ENCODE peak calls at places on chromosomes 1 and 21, in six cellular contexts. One of them, this sample, is unnamed.

GRCh38 chr1:2595812-2596529 is 9.4 kb downstream of the PRXL2B start:
- DNase-seq in Peyer's patch: peak; percentile 41
- DNase-seq in heart left ventricle: no peak
- DNase-seq in thyroid gland: no peak
- DNase-seq in hepatocyte: no peak
- DNase-seq in AG04450: no peak
- DNase-seq in this sample: peak; percentile 61

GRCh38 chr1:203475012-203475981 is at the start of gene PRELP:
- DNase-seq in AG04450: no peak
- DNase-seq in hepatocyte: peak; percentile 71
- DNase-seq in thyroid gland: peak; percentile 45
- DNase-seq in Peyer's patch: peak; percentile 65
- DNase-seq in heart left ventricle: no peak
- DNase-seq in this sample: no peak

GRCh38 chr1:36846366-36846765 is 187.9 kb downstream of the GRIK3 start:
- DNase-seq in hepatocyte: no peak
- DNase-seq in Peyer's patch: no peak
- DNase-seq in heart left ventricle: no peak
- DNase-seq in AG04450: no peak
- DNase-seq in thyroid gland: no peak
- DNase-seq in this sample: no peak

GRCh38 chr1:115748396-115749130 is 20.0 kb downstream of the CASQ2 start:
- DNase-seq in Peyer's patch: no peak
- DNase-seq in hepatocyte: peak; percentile 22
- DNase-seq in thyroid gland: no peak
- DNase-seq in heart left ventricle: no peak
- DNase-seq in AG04450: no peak
- DNase-seq in this sample: no peak

GRCh38 chr1:113242481-113242880 is 147.8 kb upstream of the MAGI3 start:
- DNase-seq in heart left ventricle: no peak
- DNase-seq in AG04450: no peak
- DNase-seq in Peyer's patch: peak; percentile 90
- DNase-seq in thyroid gland: peak; percentile 35
- DNase-seq in hepatocyte: peak; percentile 47
- DNase-seq in this sample: no peak

GRCh38 chr1:217363319-217363718 is 267.6 kb downstream of the GPATCH2 start:
- DNase-seq in heart left ventricle: no peak
- DNase-seq in Peyer's patch: no peak
- DNase-seq in AG04450: no peak
- DNase-seq in thyroid gland: no peak
- DNase-seq in hepatocyte: no peak
- DNase-seq in this sample: no peak

GRCh38 chr1:41679531-41679930 is 195.0 kb upstream of the EDN2 start:
- DNase-seq in hepatocyte: no peak
- DNase-seq in thyroid gland: no peak
- DNase-seq in AG04450: no peak
- DNase-seq in Peyer's patch: no peak
- DNase-seq in heart left ventricle: no peak
- DNase-seq in this sample: peak; percentile 40

GRCh38 chr1:11880911-11881748 is 22.4 kb upstream of the NPPB start:
- DNase-seq in heart left ventricle: peak; percentile 97
- DNase-seq in thyroid gland: peak; percentile 96
- DNase-seq in AG04450: no peak
- DNase-seq in Peyer's patch: no peak
- DNase-seq in hepatocyte: no peak
- DNase-seq in this sample: no peak

DNA sequence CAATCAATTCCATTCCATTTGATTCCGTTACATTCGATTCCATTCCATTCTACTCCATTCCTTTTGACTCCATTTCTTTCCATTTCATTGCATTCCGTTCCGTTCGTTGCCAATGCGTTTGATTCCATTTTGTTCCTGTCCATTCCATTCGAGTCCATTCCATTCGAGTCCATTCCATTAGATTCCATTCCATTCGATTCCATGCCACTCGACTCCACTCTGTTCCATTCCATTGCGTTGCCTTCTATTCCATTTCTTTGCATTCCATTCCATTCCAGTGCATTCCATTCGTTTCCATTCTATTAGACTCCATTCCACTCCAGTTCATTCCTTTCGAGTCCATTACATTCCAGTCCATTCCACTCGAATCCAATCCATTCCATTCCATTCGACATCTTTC is 2587.5 kb upstream of the TPTE start:
- DNase-seq in thyroid gland: no peak
- DNase-seq in heart left ventricle: no peak
- DNase-seq in AG04450: no peak
- DNase-seq in hepatocyte: no peak
- DNase-seq in Peyer's patch: no peak
- DNase-seq in this sample: no peak
- H3K9me3 ChIP-seq in thyroid gland: peaks cover 5% of the 10 kb centered on the region
- H3K9me3 ChIP-seq in heart left ventricle: peaks cover 97% of the 10 kb centered on the region
- H3K9me3 ChIP-seq in AG04450: peaks cover 83% of the 10 kb centered on the region
- H3K9me3 ChIP-seq in hepatocyte: peaks cover 71% of the 10 kb centered on the region
- H3K9me3 ChIP-seq in Peyer's patch: peaks cover 4% of the 10 kb centered on the region
- H3K9me3 ChIP-seq in this sample: peaks cover 76% of the 10 kb centered on the region

GRCh38 chr1:27143408-27143807 is 11.5 kb downstream of the SLC9A1 start:
- DNase-seq in Peyer's patch: no peak
- DNase-seq in AG04450: no peak
- DNase-seq in heart left ventricle: no peak
- DNase-seq in thyroid gland: no peak
- DNase-seq in hepatocyte: no peak
- DNase-seq in this sample: no peak
- TF ChIP-seq CTCF in Peyer's patch: no peak
- TF ChIP-seq CTCF in AG04450: no peak
- TF ChIP-seq CTCF in heart left ventricle: no peak
- TF ChIP-seq CTCF in thyroid gland: no peak
- TF ChIP-seq CTCF in hepatocyte: no peak
- TF ChIP-seq CTCF in this sample: no peak

DNA sequence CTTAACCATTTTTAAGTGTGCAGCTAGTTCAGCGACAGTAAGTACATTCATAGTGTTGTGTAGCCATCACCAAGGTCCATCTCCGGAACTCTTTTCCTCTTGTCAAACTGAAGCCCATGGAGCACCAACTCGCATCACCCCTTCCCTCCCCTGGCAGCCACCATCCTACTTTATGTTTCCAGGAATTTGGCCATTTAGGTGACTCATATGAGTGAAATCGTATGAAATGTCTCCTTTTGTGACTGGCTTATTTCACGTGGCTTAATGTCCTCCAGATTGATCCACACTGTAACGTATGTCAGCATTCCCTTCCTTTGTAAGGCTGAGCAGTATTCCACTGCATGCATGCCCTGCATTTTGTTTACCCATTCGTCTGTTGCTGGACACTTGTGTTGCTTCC is 2.5 kb downstream of the COL6A2 start:
- DNase-seq in heart left ventricle: no peak
- DNase-seq in Peyer's patch: no peak
- DNase-seq in hepatocyte: peak; percentile 5
- DNase-seq in AG04450: no peak
- DNase-seq in thyroid gland: no peak
- DNase-seq in this sample: no peak
- H3K4me3 ChIP-seq in heart left ventricle: peak overlapping the region; percentile 70
- H3K4me3 ChIP-seq in Peyer's patch: no peak overlapping the region
- H3K4me3 ChIP-seq in hepatocyte: no peak overlapping the region
- H3K4me3 ChIP-seq in AG04450: peak overlapping the region; percentile 79
- H3K4me3 ChIP-seq in thyroid gland: no peak overlapping the region
- H3K4me3 ChIP-seq in this sample: no peak overlapping the region

GRCh38 chr1:235675152-235675890 is 25.7 kb upstream of the GNG4 start:
- DNase-seq in Peyer's patch: no peak
- DNase-seq in heart left ventricle: no peak
- DNase-seq in AG04450: peak; percentile 6
- DNase-seq in thyroid gland: no peak
- DNase-seq in hepatocyte: peak; percentile 72
- DNase-seq in this sample: no peak

GRCh38 chr1:235670157-235670776 is 20.7 kb upstream of the GNG4 start:
- DNase-seq in Peyer's patch: no peak
- DNase-seq in hepatocyte: no peak
- DNase-seq in thyroid gland: no peak
- DNase-seq in AG04450: no peak
- DNase-seq in heart left ventricle: no peak
- DNase-seq in this sample: no peak

GRCh38 chr1:235669277-235669676 is 19.7 kb upstream of the GNG4 start:
- DNase-seq in hepatocyte: no peak
- DNase-seq in thyroid gland: no peak
- DNase-seq in AG04450: no peak
- DNase-seq in Peyer's patch: no peak
- DNase-seq in heart left ventricle: no peak
- DNase-seq in this sample: no peak

GRCh38 chr1:235671992-235672391 is 22.4 kb upstream of the GNG4 start:
- DNase-seq in hepatocyte: no peak
- DNase-seq in Peyer's patch: no peak
- DNase-seq in thyroid gland: no peak
- DNase-seq in heart left ventricle: no peak
- DNase-seq in AG04450: no peak
- DNase-seq in this sample: no peak

GRCh38 chr1:235673981-235674380 is 24.4 kb upstream of the GNG4 start:
- DNase-seq in Peyer's patch: no peak
- DNase-seq in hepatocyte: no peak
- DNase-seq in heart left ventricle: no peak
- DNase-seq in AG04450: no peak
- DNase-seq in thyroid gland: no peak
- DNase-seq in this sample: no peak
- H3K9me3 ChIP-seq in Peyer's patch: peaks cover 26% of the 10 kb centered on the region
- H3K9me3 ChIP-seq in hepatocyte: no peaks in the 10 kb centered on the region
- H3K9me3 ChIP-seq in heart left ventricle: peaks cover 22% of the 10 kb centered on the region
- H3K9me3 ChIP-seq in AG04450: peaks cover 23% of the 10 kb centered on the region
- H3K9me3 ChIP-seq in thyroid gland: no peaks in the 10 kb centered on the region
- H3K9me3 ChIP-seq in this sample: peaks cover 20% of the 10 kb centered on the region

GRCh38 chr1:47627016-47627415 is 189.2 kb downstream of the FOXD2 start:
- DNase-seq in Peyer's patch: no peak
- DNase-seq in AG04450: no peak
- DNase-seq in heart left ventricle: no peak
- DNase-seq in thyroid gland: no peak
- DNase-seq in hepatocyte: no peak
- DNase-seq in this sample: no peak
- TF ChIP-seq CTCF in Peyer's patch: no peak
- TF ChIP-seq CTCF in AG04450: no peak
- TF ChIP-seq CTCF in heart left ventricle: no peak
- TF ChIP-seq CTCF in thyroid gland: no peak
- TF ChIP-seq CTCF in hepatocyte: no peak
- TF ChIP-seq CTCF in this sample: no peak

GRCh38 chr1:152513081-152513480 is 1.2 kb upstream of the CRCT1 start:
- DNase-seq in heart left ventricle: no peak
- DNase-seq in AG04450: no peak
- DNase-seq in Peyer's patch: no peak
- DNase-seq in hepatocyte: no peak
- DNase-seq in thyroid gland: no peak
- DNase-seq in this sample: no peak
- H3K4me3 ChIP-seq in heart left ventricle: no peak overlapping the region
- H3K4me3 ChIP-seq in AG04450: no peak overlapping the region
- H3K4me3 ChIP-seq in Peyer's patch: no peak overlapping the region
- H3K4me3 ChIP-seq in hepatocyte: no peak overlapping the region
- H3K4me3 ChIP-seq in thyroid gland: no peak overlapping the region
- H3K4me3 ChIP-seq in this sample: no peak overlapping the region

DNA sequence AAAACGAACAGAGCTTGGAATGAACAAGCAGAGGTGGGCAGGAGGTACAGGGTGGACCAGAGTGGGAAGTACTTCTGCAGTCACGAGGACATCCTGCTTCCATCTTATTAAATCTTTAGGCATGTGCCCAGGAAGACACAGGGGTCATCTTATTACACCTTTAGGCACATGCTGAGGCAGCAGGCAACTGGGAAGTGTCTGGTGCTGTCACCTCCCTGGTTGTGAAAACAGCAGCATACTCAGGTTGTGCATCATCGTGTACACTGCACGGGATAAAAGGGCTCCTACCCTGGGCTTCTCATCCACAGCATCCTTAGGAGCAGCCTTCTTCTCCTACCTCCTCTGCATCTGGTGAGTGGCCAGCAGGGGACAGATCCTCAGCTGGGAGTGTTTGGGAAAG is at the start of gene LCE3C:
- DNase-seq in AG04450: no peak
- DNase-seq in thyroid gland: no peak
- DNase-seq in hepatocyte: no peak
- DNase-seq in Peyer's patch: no peak
- DNase-seq in heart left ventricle: no peak
- DNase-seq in this sample: no peak
- H3K9me3 ChIP-seq in AG04450: peaks cover 29% of the 10 kb centered on the region
- H3K9me3 ChIP-seq in thyroid gland: no peaks in the 10 kb centered on the region
- H3K9me3 ChIP-seq in hepatocyte: no peaks in the 10 kb centered on the region
- H3K9me3 ChIP-seq in Peyer's patch: no peaks in the 10 kb centered on the region
- H3K9me3 ChIP-seq in heart left ventricle: no peaks in the 10 kb centered on the region
- H3K9me3 ChIP-seq in this sample: no peaks in the 10 kb centered on the region

GRCh38 chr1:101043776-101044175 is 18.2 kb upstream of the DPH5 start:
- DNase-seq in heart left ventricle: no peak
- DNase-seq in hepatocyte: peak; percentile 15
- DNase-seq in Peyer's patch: no peak
- DNase-seq in AG04450: no peak
- DNase-seq in thyroid gland: no peak
- DNase-seq in this sample: no peak
- TF ChIP-seq CTCF in heart left ventricle: no peak
- TF ChIP-seq CTCF in hepatocyte: peak; percentile 21
- TF ChIP-seq CTCF in Peyer's patch: no peak
- TF ChIP-seq CTCF in AG04450: no peak
- TF ChIP-seq CTCF in thyroid gland: no peak
- TF ChIP-seq CTCF in this sample: no peak

This sample was measured in upper lobe of right lung.